ENCODE peak calls at places on chromosomes 7 and 10, in seven cellular contexts. W is mammary epithelial cell, L is uterus, D is GM12865, N is GM12864, C is HepG2, F is A549. H is an unnamed sample.

GRCh38 chr7:6649241-6649961 is 12.3 kb downstream of the ZNF316 start:
- DNase-seq in N (no peak), L (no peak), D (no peak), W (no peak), C (no peak), F (no peak), H (no peak)

GRCh38 chr7:40899151-40899550 is 764.3 kb downstream of the SUGCT start:
- DNase-seq in W (no peak), N (no peak), D (no peak), C (no peak), L (peak; percentile 64), F (no peak), H (no peak)

GRCh38 chr10:74153676-74154075 is 2.7 kb downstream of the ADK start:
- DNase-seq in N (no peak), F (no peak), L (no peak), D (no peak), W (no peak), C (no peak), H (no peak)

GRCh38 chr7:82441916-82442478 is 1.6 kb downstream of the CACNA2D1 start:
- DNase-seq in C (no peak), W (peak; percentile 9), N (no peak), L (no peak), D (no peak), F (peak; percentile 18), H (no peak)

GRCh38 chr7:155693826-155694225 is 49.4 kb downstream of the RBM33 start:
- DNase-seq in W (no peak), C (no peak), D (no peak), L (no peak), F (no peak), N (no peak), H (no peak)

GRCh38 chr7:39338716-39339115 is 227.5 kb upstream of the YAE1 start:
- DNase-seq in W (no peak), N (no peak), C (no peak), F (no peak), L (no peak), D (no peak), H (no peak)

GRCh38 chr7:46247622-46248181 is 326.6 kb upstream of the IGFBP3 start:
- DNase-seq in F (no peak), D (no peak), N (no peak), C (no peak), L (no peak), W (no peak), H (no peak)

GRCh38 chr10:58512470-58513188 is at the start of gene BICC1:
- DNase-seq in L (peak; percentile 66), C (no peak), D (no peak), F (peak; percentile 55), N (no peak), W (peak; percentile 46), H (peak; percentile 22)

GRCh38 chr7:138021889-138022288 is 20.0 kb upstream of the CREB3L2 start:
- DNase-seq in F (no peak), N (no peak), C (no peak), L (no peak), D (no peak), W (no peak), H (no peak)

GRCh38 chr10:89805599-89806013 is 104.2 kb downstream of the KIF20B start:
- DNase-seq in C (no peak), F (no peak), D (peak; percentile 75), W (no peak), N (peak; percentile 22), L (no peak), H (peak; percentile 43)

GRCh38 chr10:86374664-86375063 is 8.1 kb upstream of the GRID1 start:
- DNase-seq in C (no peak), L (peak; percentile 5), N (no peak), D (no peak), F (no peak), W (no peak), H (no peak)

GRCh38 chr7:73830872-73831655 is at the start of gene CLDN4:
- DNase-seq in C (peak; percentile 83), N (no peak), D (no peak), F (no peak), L (no peak), W (no peak), H (no peak)

GRCh38 chr7:18356195-18356645 is 139.3 kb upstream of the HDAC9 start:
- DNase-seq in F (peak; percentile 28), N (no peak), L (no peak), W (peak; percentile 16), D (peak; percentile 40), C (peak; percentile 8), H (peak; percentile 31)

GRCh38 chr7:18350678-18351077 is 144.9 kb upstream of the HDAC9 start:
- DNase-seq in C (no peak), F (no peak), L (no peak), D (no peak), W (no peak), N (no peak), H (no peak)

GRCh38 chr7:18354686-18355085 is 140.9 kb upstream of the HDAC9 start:
- DNase-seq in C (no peak), L (no peak), D (no peak), F (no peak), W (no peak), N (no peak), H (no peak)

GRCh38 chr7:18354108-18354507 is 141.4 kb upstream of the HDAC9 start:
- DNase-seq in C (no peak), D (no peak), L (no peak), W (no peak), N (no peak), F (no peak), H (no peak)

DNA sequence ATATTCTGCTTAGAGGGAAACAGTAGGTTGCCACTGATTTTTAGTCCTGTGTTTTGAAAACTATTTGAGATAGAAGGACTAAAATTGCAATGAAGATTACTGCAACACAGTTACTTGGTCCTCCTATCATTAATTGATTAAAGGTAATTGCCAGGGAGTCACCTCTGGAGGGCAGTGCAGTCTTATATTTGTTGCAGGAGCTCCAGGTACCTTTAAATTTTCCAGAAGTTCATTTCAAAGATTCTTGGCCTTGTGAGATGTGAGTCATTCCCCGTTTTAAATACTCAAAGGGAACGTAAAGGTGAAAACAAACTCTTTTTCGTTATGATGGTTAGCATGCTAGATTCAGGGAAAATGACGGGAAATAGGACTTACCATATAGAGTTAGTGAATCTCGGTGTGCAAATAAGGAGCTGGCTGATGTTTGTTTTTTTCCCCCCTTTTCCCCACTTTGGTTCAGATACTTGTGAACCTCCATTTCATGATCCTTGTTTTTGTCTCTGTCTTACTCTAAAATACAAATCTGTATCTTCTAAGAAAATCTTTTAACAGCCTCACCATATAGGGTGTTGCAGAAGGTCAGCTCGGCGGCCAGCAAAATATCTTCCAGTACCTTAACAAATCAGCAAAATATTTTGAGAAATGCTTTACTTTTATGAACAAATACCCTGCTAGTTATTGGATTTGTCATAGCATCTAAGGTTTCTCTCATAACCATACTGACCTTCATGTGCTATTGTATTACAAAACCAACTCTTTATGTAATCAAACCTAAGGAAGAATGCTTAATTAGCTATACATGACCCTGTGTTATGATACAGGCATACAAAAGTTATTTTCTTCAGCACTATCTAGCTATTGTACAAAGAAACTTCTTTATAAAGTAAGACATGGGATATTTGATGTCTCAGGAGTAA is 143.0 kb upstream of the HDAC9 start:
- DNase-seq in F (peak; percentile 52), N (no peak), L (peak; percentile 30), W (peak; percentile 67), D (peak; percentile 61), C (peak; percentile 5), H (peak; percentile 15)
- TF ChIP-seq CTCF in F (peak; percentile 65), N (peak; percentile 51), L (peak; percentile 63), W (peak; percentile 70), D (peak; percentile 54), C (peak; percentile 45), H (peak; percentile 56)

DNA sequence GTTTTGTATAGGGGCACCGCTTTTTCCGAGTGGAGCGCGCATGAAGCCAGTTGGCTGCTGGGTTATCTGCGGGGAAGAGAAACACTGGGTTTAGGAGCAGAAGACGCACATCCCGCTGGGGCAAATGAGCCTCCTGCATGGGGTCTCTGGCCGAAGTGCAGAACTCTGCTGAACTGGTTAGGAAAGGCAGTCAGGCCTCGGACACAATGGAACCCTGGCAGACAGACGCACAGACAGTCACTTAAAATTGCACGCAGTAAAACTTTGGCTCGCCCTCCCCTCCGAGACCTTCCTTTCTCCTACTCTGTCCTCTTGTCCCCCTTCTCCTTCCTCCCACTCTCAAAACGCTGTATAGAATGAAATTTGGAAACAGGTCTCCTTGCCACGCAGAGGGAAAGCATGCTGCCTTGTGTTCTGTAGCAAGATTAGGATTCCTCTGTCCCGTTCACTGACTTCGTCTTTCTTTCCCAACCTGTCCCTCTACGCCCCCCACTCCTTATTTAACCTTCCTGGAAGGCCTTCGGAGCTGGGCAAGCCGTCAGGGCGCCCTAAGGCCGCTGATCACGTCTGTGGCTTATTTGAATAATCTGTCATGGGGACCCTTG is 1.5 kb downstream of the HOXA9 start:
- DNase-seq in N (no peak), C (no peak), D (no peak), L (peak; percentile 19), F (no peak), W (peak; percentile 27), H (no peak)
- TF ChIP-seq CTCF in N (no peak), C (no peak), D (no peak), L (no peak), F (no peak), W (no peak), H (no peak)

DNA sequence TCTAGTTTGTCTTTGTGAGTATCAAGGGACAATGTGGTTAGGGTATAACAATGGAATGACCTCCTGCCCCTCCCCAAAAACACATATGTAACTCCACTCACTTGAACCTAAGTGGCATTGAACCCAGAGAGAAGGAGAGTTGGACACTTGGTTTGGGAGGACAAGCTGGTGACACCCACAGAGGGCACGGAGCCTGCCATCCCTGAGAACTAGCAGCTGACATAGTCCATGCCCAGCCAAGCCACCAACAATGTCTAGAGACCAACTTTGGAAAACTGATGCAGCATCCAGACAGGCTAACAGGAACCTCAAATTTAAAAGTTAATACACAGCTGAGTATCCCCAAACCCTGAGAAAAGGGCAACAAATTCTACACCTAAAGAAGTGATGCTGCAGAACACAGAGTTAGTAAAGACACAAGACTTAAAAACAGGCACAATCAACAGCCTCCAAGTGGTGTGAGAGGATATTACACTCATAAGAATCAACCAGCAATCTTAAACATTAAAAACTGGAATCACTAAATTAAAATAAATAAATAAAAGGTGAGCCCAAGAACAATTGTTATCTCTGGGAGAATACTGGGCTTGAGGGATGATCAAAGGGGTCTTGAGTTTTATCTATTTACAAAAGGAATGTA is 27.2 kb downstream of the NUDCD3 start:
- DNase-seq in F (peak; percentile 16), N (no peak), C (no peak), D (peak; percentile 33), L (no peak), W (no peak), H (no peak)
- TF ChIP-seq CTCF in F (peak; percentile 5), N (peak; percentile 33), C (no peak), D (peak; percentile 26), L (no peak), W (peak; percentile 23), H (peak; percentile 7)

DNA sequence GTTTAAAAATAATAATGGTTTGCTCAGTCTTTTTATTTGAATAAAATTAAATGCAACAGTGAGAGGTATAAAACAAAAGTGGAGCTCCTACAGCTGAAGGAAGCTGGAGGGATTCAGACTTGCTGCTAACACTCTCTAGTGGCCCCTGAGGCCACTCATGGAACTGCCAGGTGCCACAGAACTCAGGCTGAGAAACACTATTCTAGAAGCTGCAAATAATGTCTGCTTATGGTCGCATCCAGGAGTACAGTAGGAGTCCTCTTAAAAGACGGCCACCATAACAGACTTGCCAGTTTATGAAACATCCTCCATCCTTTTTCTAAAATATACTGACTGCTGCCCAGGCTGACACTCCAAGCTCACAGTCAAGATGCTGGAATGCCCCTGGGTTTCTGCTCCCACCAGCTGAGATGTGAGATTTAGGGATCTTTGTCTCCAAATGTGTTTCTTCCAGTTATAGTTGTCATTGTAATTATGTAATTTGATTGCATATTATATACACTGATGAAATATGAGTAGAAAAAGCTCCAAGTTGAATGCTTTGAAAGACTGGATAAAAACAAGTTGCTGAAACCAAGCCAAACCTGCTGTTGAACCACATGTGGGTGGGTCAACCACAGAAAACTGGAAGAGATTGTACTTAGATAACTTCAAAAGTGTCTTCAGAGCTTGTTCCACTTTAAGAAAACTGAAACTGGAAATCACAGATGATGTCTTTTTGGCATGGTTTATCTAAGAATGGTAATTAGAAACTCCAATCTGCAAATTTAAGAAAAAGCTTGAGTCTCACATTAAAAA is 213.7 kb upstream of the AOAH start:
- DNase-seq in D (no peak), C (no peak), L (no peak), F (no peak), W (no peak), N (no peak), H (no peak)
- TF ChIP-seq CTCF in D (no peak), C (no peak), L (no peak), F (no peak), W (no peak), N (peak; percentile 13), H (no peak)